ENCODE peak calls at places on chromosome 3, in four cellular contexts. L is OCI-LY7, R is cardiac muscle cell, F is psoas muscle. G is an unnamed sample.

GRCh38 chr3:73461582-73461981 is 163.2 kb downstream of the PDZRN3 start:
- DNase-seq in L (no peak), R (no peak), F (no peak), G (no peak)

GRCh38 chr3:64143399-64144130 is 81.7 kb downstream of the PRICKLE2 start:
- DNase-seq in L (no peak), R (no peak), F (no peak), G (no peak)

GRCh38 chr3:115659253-115659652 is 35.9 kb downstream of the GAP43 start:
- DNase-seq in L (peak), R (no peak), F (no peak), G (no peak)

GRCh38 chr3:173588547-173588946 is 191.0 kb downstream of the NLGN1 start:
- DNase-seq in L (no peak), R (no peak), F (no peak), G (no peak)

GRCh38 chr3:69855436-69856162 is 116.3 kb downstream of the MITF start:
- DNase-seq in L (no peak), R (peak), F (no peak), G (no peak)

GRCh38 chr3:191528589-191528988 is 67.6 kb downstream of the PYDC2 start:
- DNase-seq in L (no peak), R (no peak), F (no peak), G (no peak)

GRCh38 chr3:96331341-96331740 is 483.1 kb upstream of the EPHA6 start:
- DNase-seq in L (no peak), R (no peak), F (no peak), G (no peak)

GRCh38 chr3:5071061-5071460 is 51.0 kb upstream of the ARL8B start:
- DNase-seq in L (no peak), R (no peak), F (no peak), G (no peak)

GRCh38 chr3:144524531-144524930 is 552.9 kb downstream of the DIPK2A start:
- DNase-seq in L (no peak), R (no peak), F (no peak), G (no peak)

GRCh38 chr3:39668420-39668819 is 141.0 kb upstream of the MYRIP start:
- DNase-seq in L (peak), R (peak), F (no peak), G (no peak)

GRCh38 chr3:142987080-142987700 is 14.2 kb upstream of the U2SURP start:
- DNase-seq in L (peak), R (peak), F (no peak), G (no peak)

GRCh38 chr3:111668912-111669488 is 73.9 kb upstream of the ZBED2 start:
- DNase-seq in L (peak), R (peak), F (no peak), G (no peak)

GRCh38 chr3:85183390-85183789 is 224.6 kb downstream of the CADM2 start:
- DNase-seq in L (no peak), R (no peak), F (no peak), G (no peak)

GRCh38 chr3:53724566-53724965 is 121.7 kb downstream of the CHDH start:
- DNase-seq in L (no peak), R (no peak), F (no peak), G (no peak)

GRCh38 chr3:163939926-163940325 is 1138.4 kb downstream of the SI start:
- DNase-seq in L (no peak), R (no peak), F (no peak), G (no peak)

GRCh38 chr3:113263020-113263419 is 51.7 kb downstream of the BOC start:
- DNase-seq in L (no peak), R (no peak), F (no peak), G (no peak)

GRCh38 chr3:143476965-143477640 is 357.5 kb downstream of the CHST2 start:
- DNase-seq in L (no peak), R (no peak), F (no peak), G (no peak)

GRCh38 chr3:141250342-141250741 is 18.7 kb downstream of the PXYLP1 start:
- DNase-seq in L (no peak), R (no peak), F (no peak), G (no peak)

GRCh38 chr3:138774529-138775253 is 60.0 kb downstream of the PIK3CB start:
- DNase-seq in L (no peak), R (peak), F (no peak), G (peak)

GRCh38 chr3:25585361-25586166 is 79.1 kb downstream of the TOP2B start:
- DNase-seq in L (no peak), R (no peak), F (no peak), G (no peak)

GRCh38 chr3:177478170-177478859 is 281.0 kb upstream of the TBL1XR1 start:
- DNase-seq in L (no peak), R (no peak), F (no peak), G (no peak)

GRCh38 chr3:47020311-47020710 is 40.8 kb downstream of the NBEAL2 start:
- DNase-seq in L (no peak), R (no peak), F (no peak), G (no peak)

GRCh38 chr3:12296511-12296910 is 7.6 kb downstream of the PPARG start:
- DNase-seq in L (no peak), R (no peak), F (no peak), G (no peak)

GRCh38 chr3:100554373-100554676 is 55.1 kb upstream of the ADGRG7 start:
- DNase-seq in L (no peak), R (no peak), F (no peak), G (no peak)
- H3K27ac ChIP-seq in L (no peak), R (no peak), F (no peak), G (no peak)

GRCh38 chr3:126266291-126266840 is 86.0 kb upstream of the ALDH1L1 start:
- DNase-seq in L (no peak), R (no peak), F (peak), G (no peak)

GRCh38 chr3:126266850-126267168 is 86.4 kb upstream of the ALDH1L1 start:
- DNase-seq in L (no peak), R (no peak), F (no peak), G (no peak)

GRCh38 chr3:126268866-126269265 is 88.3 kb downstream of the KLF15 start:
- DNase-seq in L (no peak), R (no peak), F (no peak), G (no peak)

GRCh38 chr3:126267976-126268615 is 87.7 kb upstream of the ALDH1L1 start:
- DNase-seq in L (no peak), R (no peak), F (no peak), G (no peak)

DNA sequence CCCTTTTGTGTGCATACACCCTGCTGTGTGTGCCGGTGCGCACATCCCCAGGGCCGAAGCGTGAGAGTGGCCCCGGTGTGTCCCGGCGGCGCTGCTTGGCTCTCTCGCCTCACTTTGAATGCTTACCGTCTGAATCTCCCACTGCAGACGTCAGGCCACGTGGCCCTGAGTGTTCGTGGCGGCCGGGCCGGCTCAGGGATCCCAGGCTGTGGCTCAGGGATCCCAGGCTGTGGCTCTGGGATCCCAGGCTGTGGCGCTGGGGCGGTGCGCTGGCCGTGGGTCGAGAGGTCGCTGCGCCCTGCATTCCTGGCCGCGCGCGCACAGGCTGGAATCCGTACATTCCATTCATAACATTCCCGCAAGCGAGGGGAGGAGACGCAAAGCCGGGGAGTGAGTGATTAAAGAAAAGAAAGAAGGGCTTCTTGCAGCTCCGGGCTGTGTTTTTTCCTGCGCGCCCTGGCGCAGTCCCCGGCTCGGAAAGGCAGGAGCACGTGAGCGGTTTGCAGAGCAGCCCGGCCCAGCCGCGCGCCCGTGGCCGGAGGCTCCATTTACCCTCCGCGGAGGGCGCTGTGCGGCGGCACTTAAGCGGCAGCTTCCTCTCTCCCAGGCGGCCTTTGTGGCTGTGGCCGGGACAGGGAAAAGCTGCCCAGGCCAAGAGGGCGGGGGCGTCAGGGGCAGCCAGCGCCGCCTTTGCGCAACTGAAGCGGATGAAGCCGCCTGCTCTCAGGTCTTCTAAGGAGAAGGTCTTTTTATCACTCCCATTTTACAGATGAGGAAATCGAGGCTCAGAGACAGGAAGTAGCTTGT is 87.0 kb upstream of the ALDH1L1 start:
- DNase-seq in L (no peak), R (peak), F (peak), G (peak)
- H3K27ac ChIP-seq in L (no peak), R (peak), F (peak), G (peak)

DNA sequence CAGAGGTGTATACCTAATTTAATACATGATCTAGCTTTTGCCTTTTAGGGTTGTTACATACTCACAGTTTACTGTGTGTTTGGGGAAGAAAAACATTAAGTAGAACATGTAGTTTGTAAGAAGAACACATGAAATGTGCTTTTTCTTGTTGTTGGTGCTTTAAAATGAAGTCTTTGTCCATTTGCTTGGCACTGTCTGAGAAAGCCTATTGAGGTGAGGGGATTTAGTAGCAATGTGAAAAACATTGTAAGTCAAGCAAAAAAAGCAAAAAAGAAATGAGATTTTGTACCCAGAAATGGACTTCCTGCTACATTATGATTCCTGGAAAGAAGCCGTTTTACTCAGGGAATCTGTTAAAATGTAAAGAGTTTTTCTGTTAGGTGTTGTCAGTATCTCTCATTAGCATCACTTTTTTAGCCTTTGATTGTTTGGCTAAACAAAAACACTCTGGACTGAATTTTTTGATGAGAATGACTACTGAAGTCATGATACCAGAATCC is 59.9 kb downstream of the KAT2B start:
- DNase-seq in L (no peak), R (no peak), F (no peak), G (no peak)
- H3K27ac ChIP-seq in L (no peak), R (no peak), F (no peak), G (peak)

DNA sequence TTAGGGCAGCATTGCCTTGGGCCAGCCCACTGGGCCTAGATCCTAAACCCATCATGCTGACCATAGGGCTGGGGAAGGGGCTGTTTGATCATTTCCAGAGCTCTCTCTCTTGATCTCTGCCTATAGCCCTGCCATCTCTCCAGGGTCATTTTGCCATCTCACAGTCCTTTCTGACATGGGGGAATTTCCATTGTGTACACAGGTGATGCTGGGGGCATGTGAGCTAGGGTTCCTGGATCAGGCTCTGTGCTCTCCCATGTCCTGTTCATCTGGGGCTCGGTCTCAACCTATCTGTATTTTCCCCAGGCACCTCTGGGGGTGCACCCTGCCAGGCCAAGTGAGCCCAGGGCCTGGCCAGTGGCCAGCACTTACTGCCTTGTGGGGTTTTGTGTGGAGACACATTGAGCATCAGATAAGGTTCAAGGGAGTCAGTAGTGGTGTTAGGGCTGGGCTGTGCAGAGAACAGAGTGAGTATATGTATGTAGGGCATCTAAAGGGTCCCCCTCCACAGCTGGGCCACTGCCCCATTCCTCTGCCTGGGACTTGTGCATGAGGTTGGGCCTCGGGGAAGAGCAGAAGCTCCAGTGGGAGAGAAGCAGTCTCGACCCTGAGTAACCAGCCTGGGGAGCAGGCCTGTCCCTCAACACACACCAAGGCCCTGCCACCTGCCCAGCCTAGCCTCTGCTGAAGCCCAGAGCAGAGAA is 25.6 kb upstream of the APEH start:
- DNase-seq in L (no peak), R (no peak), F (no peak), G (no peak)
- H3K27ac ChIP-seq in L (no peak), R (peak), F (peak), G (no peak)

GRCh38 chr3:58656631-58657030 is 9.9 kb downstream of the FAM3D start:
- DNase-seq in L (no peak), R (no peak), F (no peak), G (no peak)
- H3K27ac ChIP-seq in L (no peak), R (no peak), F (no peak), G (no peak)

GRCh38 chr3:184748219-184749135 is 36.6 kb upstream of the MAGEF1 start:
- DNase-seq in L (peak), R (peak), F (no peak), G (no peak)
- H3K27ac ChIP-seq in L (no peak), R (peak), F (no peak), G (no peak)

DNA sequence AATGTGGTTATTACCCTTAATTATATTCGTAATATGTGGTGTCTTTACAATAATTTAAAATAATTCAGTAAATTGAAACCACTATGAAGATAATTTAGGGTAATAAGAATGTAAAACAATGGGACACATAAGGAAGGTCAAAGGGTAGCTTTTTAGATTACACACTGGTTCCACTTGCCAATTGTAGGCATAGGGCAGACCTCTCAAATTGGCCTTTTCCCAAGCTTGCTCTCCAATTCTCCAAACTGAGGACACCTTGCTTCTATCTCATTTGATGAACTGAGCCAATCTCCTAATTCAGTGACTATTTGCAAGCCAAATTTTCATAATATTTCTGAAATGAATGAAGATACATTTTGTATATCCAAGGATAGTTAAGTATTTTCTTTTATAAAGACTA is 151.4 kb downstream of the ARPP21 start:
- DNase-seq in L (no peak), R (no peak), F (no peak), G (no peak)
- H3K27ac ChIP-seq in L (no peak), R (no peak), F (no peak), G (no peak)

DNA sequence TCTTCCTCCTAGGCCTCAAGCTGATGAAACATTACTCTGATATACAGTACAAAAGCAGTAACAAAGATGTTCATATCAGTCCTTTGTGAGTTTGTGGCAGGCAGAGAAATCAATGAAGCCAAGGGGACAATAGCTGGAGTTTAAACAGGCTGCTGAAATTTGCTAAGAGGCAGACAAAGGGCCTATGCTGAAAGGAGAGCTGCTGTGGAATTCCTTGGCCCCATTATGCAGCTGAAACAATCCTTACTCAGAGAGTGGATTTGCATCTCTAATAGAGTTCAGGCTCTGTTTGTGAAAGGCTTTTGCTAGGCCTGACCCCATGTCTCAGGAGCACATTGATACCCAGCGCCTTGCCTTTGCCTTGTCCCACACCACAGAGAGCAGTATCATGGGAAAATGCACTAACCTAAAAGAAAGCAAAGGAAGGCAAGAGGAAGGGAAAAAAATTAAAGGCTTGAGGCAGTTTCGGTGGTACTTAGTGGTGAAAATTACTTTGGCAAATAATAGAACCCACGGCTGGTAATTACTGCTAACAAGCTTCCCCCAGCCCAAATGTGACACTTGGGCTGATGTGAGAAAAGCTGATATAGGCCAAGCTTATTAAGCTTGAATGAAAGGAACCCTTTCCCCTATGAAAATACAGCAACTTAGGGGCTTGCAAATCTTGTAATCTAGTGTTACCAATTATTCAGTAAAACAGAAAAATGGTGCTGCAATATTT is 195.0 kb upstream of the EPHA3 start:
- DNase-seq in L (no peak), R (peak), F (no peak), G (no peak)
- H3K27ac ChIP-seq in L (no peak), R (no peak), F (no peak), G (peak)

G was measured in substantia nigra.